ENCODE peak calls at places on chromosomes 5 and 9, in eight cellular contexts. C is PC-3, X is GM12878, Y is GM23338, Z is hepatocyte, I is fibroblast of lung, H is MM.1S, M is astrocyte. W is an unnamed sample.

GRCh38 chr5:31639488-31640011 is 619 bp downstream of the PDZD2 start:
- DNase-seq in H (no peak), Z (no peak), Y (peak; percentile 64), I (no peak), M (no peak), C (no peak), X (no peak), W (no peak)

GRCh38 chr9:75229605-75230332 is 141.5 kb downstream of the OSTF1 start:
- DNase-seq in C (peak; percentile 89), M (peak; percentile 48), X (no peak), Z (peak; percentile 68), H (peak; percentile 30), Y (peak; percentile 12), I (no peak), W (no peak)

GRCh38 chr9:123486431-123486830 is 130.4 kb downstream of the CRB2 start:
- DNase-seq in M (no peak), C (no peak), X (no peak), Y (no peak), H (no peak), Z (no peak), I (no peak), W (no peak)

GRCh38 chr9:112971415-112971814 is 40.6 kb downstream of the ZNF883 start:
- DNase-seq in Y (peak; percentile 75), C (peak; percentile 29), X (no peak), M (no peak), I (no peak), Z (peak; percentile 13), H (no peak), W (peak; percentile 54)

GRCh38 chr5:180212363-180213255 is 3.6 kb upstream of the RASGEF1C start:
- DNase-seq in Y (no peak), H (no peak), I (peak; percentile 21), M (no peak), X (no peak), Z (peak; percentile 54), C (peak; percentile 65), W (no peak)

GRCh38 chr5:103624748-103625147 is 62.2 kb upstream of the NUDT12 start:
- DNase-seq in X (no peak), Y (no peak), I (peak; percentile 83), C (peak; percentile 69), H (no peak), Z (no peak), M (peak; percentile 18), W (no peak)

GRCh38 chr5:150544606-150545219 is 36.8 kb downstream of the NDST1 start:
- DNase-seq in I (peak; percentile 47), Z (peak; percentile 83), M (no peak), Y (peak; percentile 96), H (peak; percentile 82), C (peak; percentile 70), X (peak; percentile 17), W (peak; percentile 67)

GRCh38 chr5:116454417-116454927 is 120.2 kb downstream of the SEMA6A start:
- DNase-seq in H (peak; percentile 84), I (peak; percentile 90), C (no peak), Y (no peak), X (peak; percentile 63), Z (peak; percentile 53), M (peak; percentile 97), W (no peak)

GRCh38 chr5:149543361-149544198 is 7.7 kb downstream of the CSNK1A1 start:
- DNase-seq in H (no peak), C (no peak), Z (no peak), I (no peak), Y (no peak), M (no peak), X (no peak), W (no peak)

GRCh38 chr5:159104759-159105317 is 5.1 kb upstream of the EBF1 start:
- DNase-seq in C (no peak), M (no peak), Z (no peak), X (no peak), I (no peak), H (no peak), Y (peak; percentile 24), W (no peak)

GRCh38 chr5:159106193-159106568 is 6.5 kb upstream of the EBF1 start:
- DNase-seq in H (no peak), C (no peak), X (no peak), I (peak; percentile 45), Z (no peak), Y (no peak), M (no peak), W (no peak)

GRCh38 chr5:159106569-159107282 is 7.0 kb upstream of the EBF1 start:
- DNase-seq in C (peak; percentile 69), I (peak; percentile 75), Y (peak; percentile 92), H (peak; percentile 62), X (no peak), Z (peak; percentile 82), M (peak; percentile 39), W (no peak)

GRCh38 chr5:159104058-159104651 is 4.4 kb upstream of the EBF1 start:
- DNase-seq in X (no peak), Y (peak; percentile 77), M (peak; percentile 12), H (no peak), C (peak; percentile 25), I (peak; percentile 62), Z (peak; percentile 64), W (no peak)

GRCh38 chr5:159105318-159106053 is 5.8 kb upstream of the EBF1 start:
- DNase-seq in X (no peak), M (no peak), Z (no peak), C (no peak), H (no peak), I (no peak), Y (peak; percentile 68), W (peak; percentile 61)
- TF ChIP-seq EZH2 in X (no peak), M (peak; percentile 27), Z (peak; percentile 81), C (no peak), H (peak; percentile 43), I (peak; percentile 19), Y (peak; percentile 74), W (peak; percentile 76)

DNA sequence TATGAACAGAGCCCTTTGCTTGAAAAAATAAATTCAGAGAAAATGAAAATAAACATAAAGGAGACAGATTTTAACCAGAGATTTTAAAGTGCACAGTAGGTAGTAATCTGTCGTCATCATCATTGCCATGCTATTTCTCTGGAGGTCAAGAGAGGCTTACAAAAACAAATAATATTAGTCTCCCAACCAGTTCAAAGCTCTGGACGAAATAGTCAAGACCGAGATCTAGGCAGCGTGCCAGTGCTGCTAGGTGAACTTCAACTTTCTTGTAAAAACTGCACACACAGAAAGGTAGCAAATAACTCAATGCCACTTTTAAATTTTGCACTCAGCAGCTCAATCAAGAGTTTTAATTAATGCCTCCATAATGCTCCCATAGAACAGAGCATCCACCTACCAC is 656.7 kb downstream of the IRX1 start:
- DNase-seq in Y (no peak), M (no peak), H (no peak), I (no peak), C (no peak), Z (no peak), X (no peak), W (no peak)
- H3K4me1 ChIP-seq in Y (no peaks in the 10 kb centered on the region), M (no peaks in the 10 kb centered on the region), H (no peaks in the 10 kb centered on the region), I (no peaks in the 10 kb centered on the region), C (no peaks in the 10 kb centered on the region), Z (no peaks in the 10 kb centered on the region), X (no peaks in the 10 kb centered on the region), W (no peaks in the 10 kb centered on the region)

GRCh38 chr9:99401826-99402225 is 179.7 kb downstream of the SEC61B start:
- DNase-seq in Z (no peak), C (no peak), H (no peak), M (peak; percentile 29), X (no peak), Y (no peak), I (peak; percentile 40), W (no peak)

GRCh38 chr9:99400184-99400731 is 178.2 kb downstream of the SEC61B start:
- DNase-seq in H (no peak), C (no peak), I (no peak), Y (peak; percentile 25), X (no peak), M (no peak), Z (peak; percentile 16), W (no peak)

GRCh38 chr9:99403371-99403770 is 181.3 kb downstream of the SEC61B start:
- DNase-seq in Z (no peak), X (no peak), C (peak; percentile 12), H (no peak), Y (no peak), M (no peak), I (no peak), W (no peak)

GRCh38 chr9:99398241-99398640 is 176.2 kb downstream of the SEC61B start:
- DNase-seq in I (no peak), C (no peak), X (no peak), M (no peak), Y (no peak), Z (no peak), H (no peak), W (no peak)

DNA sequence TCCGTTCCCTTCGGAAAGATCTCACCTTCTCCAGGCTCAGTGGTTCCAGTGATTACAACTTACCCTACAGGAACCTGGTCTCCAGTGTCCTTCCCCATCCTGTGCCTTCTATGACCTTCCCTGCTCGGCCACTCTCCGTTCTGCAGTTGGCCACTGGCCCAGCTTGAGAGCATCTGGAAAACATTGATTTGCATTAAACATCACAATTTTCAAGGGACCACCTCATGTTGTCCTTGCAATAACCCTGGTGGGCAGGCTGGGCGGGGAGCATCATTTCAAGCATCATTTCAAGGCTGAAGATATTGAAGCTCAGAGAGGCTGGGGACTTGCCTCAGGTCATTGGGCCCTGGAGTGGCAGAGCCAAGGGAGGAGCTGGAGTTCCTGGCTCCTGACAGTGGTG is 177.4 kb downstream of the SEC61B start:
- DNase-seq in Y (no peak), M (no peak), I (no peak), C (no peak), Z (no peak), X (no peak), H (no peak), W (no peak)
- TF ChIP-seq EZH2 in Y (no peak), M (no peak), I (no peak), C (no peak), Z (no peak), X (no peak), H (no peak), W (no peak)

GRCh38 chr9:83511051-83511450 is 27.1 kb downstream of the FRMD3 start:
- DNase-seq in Z (no peak), M (peak; percentile 11), Y (no peak), X (peak; percentile 34), H (no peak), I (no peak), C (peak; percentile 79), W (no peak)
- H3K4me1 ChIP-seq in Z (no peaks in the 10 kb centered on the region), M (peaks cover 7% of the 10 kb centered on the region), Y (no peaks in the 10 kb centered on the region), X (peaks cover 2% of the 10 kb centered on the region), H (peaks cover 3% of the 10 kb centered on the region), I (no peaks in the 10 kb centered on the region), C (peaks cover 13% of the 10 kb centered on the region), W (no peaks in the 10 kb centered on the region)

DNA sequence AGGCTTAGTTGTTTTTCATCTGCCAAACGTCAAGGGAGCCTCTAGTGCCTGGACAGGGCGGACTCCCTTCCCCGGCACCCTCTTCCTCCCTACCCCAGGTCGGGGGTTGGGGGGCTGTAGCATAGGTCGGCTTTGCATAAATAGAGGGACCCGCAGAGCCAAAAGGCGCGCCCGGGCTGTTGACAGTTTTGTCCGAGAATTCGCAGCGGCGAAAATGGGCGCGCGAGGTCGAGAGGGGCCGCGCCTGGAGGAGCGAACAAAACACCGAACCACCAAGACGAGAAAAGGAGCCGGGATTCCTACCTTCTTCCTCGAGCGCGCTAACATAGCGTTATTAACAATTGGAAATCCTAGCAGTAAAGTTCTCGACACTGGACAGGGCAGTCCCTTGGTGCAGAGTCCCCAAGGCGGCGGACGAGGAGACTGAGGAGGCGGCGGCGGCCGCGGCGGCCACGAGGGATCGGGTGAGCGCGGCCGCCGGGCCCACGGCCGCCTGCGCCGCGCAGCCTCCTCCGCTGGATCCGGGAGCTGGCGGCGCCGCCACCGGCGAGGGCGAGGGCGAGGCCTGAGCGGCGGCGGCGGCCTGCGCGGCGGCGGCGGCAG is 1.8 kb downstream of the FOXD1 start:
- DNase-seq in Z (no peak), H (peak; percentile 8), X (no peak), M (no peak), I (peak; percentile 17), C (peak; percentile 16), Y (peak; percentile 52), W (no peak)
- TF ChIP-seq EZH2 in Z (peak; percentile 94), H (no peak), X (no peak), M (no peak), I (no peak), C (no peak), Y (peak; percentile 100), W (peak; percentile 96)

GRCh38 chr5:73388371-73388684 is 60.2 kb downstream of the FOXD1 start:
- DNase-seq in H (no peak), X (no peak), M (peak; percentile 75), C (peak; percentile 32), Z (no peak), Y (no peak), I (no peak), W (no peak)
- H3K4me1 ChIP-seq in H (peaks cover 26% of the 10 kb centered on the region), X (peaks cover 11% of the 10 kb centered on the region), M (peaks cover 11% of the 10 kb centered on the region), C (no peaks in the 10 kb centered on the region), Z (peaks cover 18% of the 10 kb centered on the region), Y (peaks cover 4% of the 10 kb centered on the region), I (peaks cover 3% of the 10 kb centered on the region), W (no peaks in the 10 kb centered on the region)